ENCODE peak calls at places on chromosomes 6 and 20, in six cellular contexts. O is mesendoderm, T is brain microvascular endothelial cell, E is keratinocyte, S is ovary, C is T-cell. A is an unnamed sample.

GRCh38 chr20:61832181-61832580 is 233.5 kb downstream of the TAF4 start:
- DNase-seq in C (no peak), E (no peak), S (no peak), O (no peak), T (no peak), A (no peak)

GRCh38 chr6:136466789-136467585 is 83.2 kb downstream of the MAP7 start:
- DNase-seq in O (peak), C (no peak), S (no peak), T (no peak), E (no peak), A (peak)

GRCh38 chr6:161091972-161092701 is 100.6 kb downstream of the MAP3K4 start:
- DNase-seq in E (no peak), C (no peak), O (no peak), S (no peak), T (no peak), A (no peak)

GRCh38 chr6:163415176-163415619 is 680 bp downstream of the QKI start:
- DNase-seq in C (no peak), S (peak), T (no peak), O (peak), E (no peak), A (no peak)

GRCh38 chr6:155120034-155120433 is 124.9 kb downstream of the TIAM2 start:
- DNase-seq in O (peak), E (no peak), T (no peak), C (no peak), S (no peak), A (no peak)

GRCh38 chr20:32285621-32286334 is 8.3 kb downstream of the KIF3B start:
- DNase-seq in E (no peak), S (no peak), C (peak), T (peak), O (no peak), A (no peak)

GRCh38 chr6:169977434-169978265 is 226.2 kb downstream of the ERMARD start:
- DNase-seq in O (no peak), T (no peak), S (no peak), E (no peak), C (no peak), A (no peak)

GRCh38 chr6:85419046-85419759 is 30.7 kb upstream of the NT5E start:
- DNase-seq in C (no peak), T (no peak), E (no peak), O (no peak), S (peak), A (no peak)

GRCh38 chr6:169850154-169850553 is 98.7 kb downstream of the ERMARD start:
- DNase-seq in C (no peak), O (no peak), S (no peak), T (no peak), E (no peak), A (no peak)

GRCh38 chr6:111581957-111582356 is 23.7 kb downstream of the TRAF3IP2 start:
- DNase-seq in S (no peak), E (no peak), T (no peak), O (no peak), C (no peak), A (no peak)

GRCh38 chr6:14736231-14736953 is 509.5 kb upstream of the JARID2 start:
- DNase-seq in E (no peak), C (no peak), S (no peak), O (no peak), T (no peak), A (no peak)

GRCh38 chr6:165985926-165986646 is 181.6 kb downstream of the TBXT start:
- DNase-seq in S (peak), O (peak), E (no peak), C (no peak), T (no peak), A (no peak)

GRCh38 chr6:168686831-168687730 is 246.1 kb downstream of the SMOC2 start:
- DNase-seq in E (no peak), S (no peak), C (no peak), O (no peak), T (no peak), A (no peak)

GRCh38 chr6:7165736-7166296 is 58.1 kb downstream of the RREB1 start:
- DNase-seq in T (no peak), E (no peak), S (no peak), C (no peak), O (no peak), A (no peak)

GRCh38 chr6:100454571-100455229 is 10.0 kb downstream of the SIM1 start:
- DNase-seq in T (no peak), C (no peak), O (peak), S (no peak), E (no peak), A (no peak)

GRCh38 chr6:28807682-28808280 is 116.0 kb downstream of the TRIM27 start:
- DNase-seq in C (no peak), S (no peak), E (no peak), O (peak), T (peak), A (peak)

GRCh38 chr20:36333841-36334240 is 27.7 kb downstream of the DLGAP4 start:
- DNase-seq in T (no peak), E (no peak), C (no peak), S (no peak), O (no peak), A (no peak)

GRCh38 chr20:37276494-37277252 is 12.8 kb upstream of the MANBAL start:
- DNase-seq in O (no peak), C (no peak), E (no peak), S (peak), T (peak), A (no peak)

GRCh38 chr6:156413156-156413555 is 364.0 kb upstream of the ARID1B start:
- DNase-seq in T (no peak), C (no peak), O (no peak), E (no peak), S (no peak), A (no peak)

GRCh38 chr6:12068899-12069557 is 56.9 kb downstream of the HIVEP1 start:
- DNase-seq in T (no peak), S (no peak), E (no peak), C (no peak), O (no peak), A (no peak)

A was measured in HEK293T.